ENCODE peak calls at places on chromosomes 6 and 20, in six cellular contexts. Q, A, I, H, X and O are unnamed samples.

GRCh38 chr6:3442444-3443220 is 14.2 kb downstream of the SLC22A23 start:
- DNase-seq in H (peak; percentile 78), A (no peak), Q (no peak), X (peak; percentile 75), I (no peak), O (no peak)

GRCh38 chr6:12483712-12484111 is 193.6 kb downstream of the EDN1 start:
- DNase-seq in X (peak; percentile 62), I (no peak), H (peak; percentile 96), A (peak; percentile 77), Q (peak; percentile 30), O (no peak)

GRCh38 chr20:38230957-38231785 is 29.4 kb downstream of the KIAA1755 start:
- DNase-seq in H (peak; percentile 23), A (no peak), X (no peak), I (no peak), Q (no peak), O (no peak)

GRCh38 chr20:52039746-52040145 is 151.8 kb downstream of the ZFP64 start:
- DNase-seq in Q (no peak), H (no peak), A (no peak), X (no peak), I (no peak), O (no peak)

GRCh38 chr6:128570439-128571063 is 50.2 kb upstream of the PTPRK start:
- DNase-seq in H (peak; percentile 29), X (no peak), A (no peak), Q (no peak), I (no peak), O (no peak)

GRCh38 chr20:60921021-60921622 is 330.9 kb upstream of the CDH4 start:
- DNase-seq in X (no peak), Q (no peak), A (no peak), I (peak; percentile 69), H (no peak), O (no peak)

GRCh38 chr6:31978831-31979230 is 3.0 kb upstream of the C4A start:
- DNase-seq in X (no peak), A (no peak), I (no peak), Q (no peak), H (no peak), O (peak; percentile 40)

GRCh38 chr20:10323729-10324128 is 105.1 kb downstream of the SNAP25 start:
- DNase-seq in Q (no peak), I (no peak), H (no peak), A (no peak), X (no peak), O (no peak)